ENCODE peak calls at places on chromosomes 1 and 21, in six cellular contexts. M, Q, P, K, W and C are unnamed samples.

GRCh38 chr1:45892068-45892785 is 88.8 kb downstream of the MAST2 start:
- DNase-seq in M (no peak), Q (no peak), P (no peak), K (peak; percentile 22), W (no peak), C (no peak)

GRCh38 chr1:152035406-152036315 is 1.1 kb downstream of the S100A11 start:
- DNase-seq in M (no peak), Q (no peak), P (no peak), K (no peak), W (peak; percentile 56), C (no peak)

GRCh38 chr1:91608876-91609275 is 108.2 kb downstream of the CDC7 start:
- DNase-seq in M (no peak), Q (no peak), P (no peak), K (no peak), W (no peak), C (no peak)

GRCh38 chr1:203039609-203040517 is 13.6 kb downstream of the PPFIA4 start:
- DNase-seq in M (no peak), Q (no peak), P (no peak), K (no peak), W (no peak), C (no peak)

GRCh38 chr1:218108034-218108433 is 177.1 kb upstream of the RRP15 start:
- DNase-seq in M (no peak), Q (no peak), P (no peak), K (no peak), W (no peak), C (no peak)

GRCh38 chr1:32939655-32940371 is 24.8 kb downstream of the RNF19B start:
- DNase-seq in M (no peak), Q (no peak), P (no peak), K (no peak), W (peak; percentile 61), C (no peak)

GRCh38 chr1:50735443-50735842 is 224.6 kb downstream of the FAF1 start:
- DNase-seq in M (no peak), Q (no peak), P (no peak), K (no peak), W (no peak), C (no peak)

GRCh38 chr1:109788695-109789521 is 25.2 kb upstream of the EPS8L3 start:
- DNase-seq in M (peak; percentile 30), Q (no peak), P (peak; percentile 5), K (no peak), W (peak; percentile 45), C (peak; percentile 74)

GRCh38 chr1:234260578-234260977 is 112.7 kb upstream of the COA6 start:
- DNase-seq in M (no peak), Q (no peak), P (no peak), K (no peak), W (no peak), C (no peak)

GRCh38 chr1:54151013-54151412 is 1.8 kb downstream of the CDCP2 start:
- DNase-seq in M (no peak), Q (no peak), P (no peak), K (no peak), W (no peak), C (peak; percentile 31)

GRCh38 chr1:109248797-109249629 is at the start of gene CELSR2:
- DNase-seq in M (no peak), Q (peak; percentile 46), P (no peak), K (peak; percentile 65), W (peak; percentile 80), C (peak; percentile 88)

GRCh38 chr1:92538413-92539061 is 51.8 kb upstream of the GFI1 start:
- DNase-seq in M (no peak), Q (no peak), P (no peak), K (no peak), W (no peak), C (no peak)

GRCh38 chr1:57986432-57986831 is 560.1 kb downstream of the OMA1 start:
- DNase-seq in M (no peak), Q (no peak), P (no peak), K (no peak), W (no peak), C (no peak)

GRCh38 chr1:94122201-94122970 is 1.4 kb upstream of the ABCA4 start:
- DNase-seq in M (no peak), Q (no peak), P (no peak), K (no peak), W (no peak), C (no peak)

GRCh38 chr1:112674440-112674985 is at the start of gene MOV10:
- DNase-seq in M (peak; percentile 76), Q (peak; percentile 43), P (no peak), K (peak; percentile 73), W (peak; percentile 85), C (peak; percentile 92)

GRCh38 chr1:82152356-82153281 is 351.9 kb downstream of the ADGRL2 start:
- DNase-seq in M (no peak), Q (no peak), P (no peak), K (no peak), W (no peak), C (no peak)

GRCh38 chr1:58813361-58813760 is 29.5 kb upstream of the JUN start:
- DNase-seq in M (no peak), Q (no peak), P (no peak), K (no peak), W (no peak), C (no peak)

GRCh38 chr21:41616063-41616591 is 108.2 kb upstream of the TMPRSS2 start:
- DNase-seq in M (no peak), Q (no peak), P (no peak), K (no peak), W (no peak), C (no peak)

GRCh38 chr21:36209626-36210171 is 53.1 kb downstream of the DOP1B start:
- DNase-seq in M (no peak), Q (peak; percentile 7), P (no peak), K (peak; percentile 73), W (peak; percentile 81), C (no peak)

GRCh38 chr1:30508651-30509050 is 214.7 kb downstream of the MATN1 start:
- DNase-seq in M (no peak), Q (no peak), P (no peak), K (no peak), W (no peak), C (no peak)

GRCh38 chr1:70146488-70146887 is 58.9 kb downstream of the LRRC40 start:
- DNase-seq in M (no peak), Q (no peak), P (no peak), K (no peak), W (no peak), C (no peak)

GRCh38 chr1:46804926-46805325 is 6.1 kb downstream of the CYP4B1 start:
- DNase-seq in M (no peak), Q (no peak), P (no peak), K (no peak), W (no peak), C (no peak)

GRCh38 chr1:78101514-78101913 is 55.7 kb downstream of the GIPC2 start:
- DNase-seq in M (no peak), Q (no peak), P (no peak), K (peak; percentile 64), W (no peak), C (no peak)

GRCh38 chr1:78104322-78104721 is 58.6 kb downstream of the GIPC2 start:
- DNase-seq in M (no peak), Q (no peak), P (no peak), K (no peak), W (no peak), C (no peak)

GRCh38 chr1:78101051-78101450 is 55.3 kb downstream of the GIPC2 start:
- DNase-seq in M (no peak), Q (no peak), P (no peak), K (no peak), W (no peak), C (no peak)

GRCh38 chr1:78102082-78102481 is 56.3 kb downstream of the GIPC2 start:
- DNase-seq in M (no peak), Q (no peak), P (no peak), K (no peak), W (no peak), C (no peak)

DNA sequence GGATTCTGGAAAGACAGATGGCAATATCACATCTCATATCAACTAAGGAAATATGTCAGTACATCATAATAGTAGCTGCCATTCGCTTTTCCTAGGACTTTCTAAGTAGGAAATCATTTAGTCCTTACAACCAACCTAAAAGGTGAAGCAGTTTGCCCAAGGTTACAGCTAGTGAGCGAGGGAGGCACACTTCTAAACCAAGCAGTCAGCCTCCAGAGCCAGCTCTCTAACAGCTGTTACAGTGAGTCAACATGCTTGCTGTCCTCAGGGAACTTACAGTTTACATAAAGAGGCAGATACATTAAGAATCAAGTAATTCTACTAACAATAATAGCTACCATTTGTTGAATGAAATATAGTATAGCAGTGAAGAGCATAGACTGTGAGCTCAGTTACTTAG is 57.1 kb downstream of the GIPC2 start:
- DNase-seq in M (no peak), Q (no peak), P (no peak), K (no peak), W (no peak), C (no peak)
- H3K27ac ChIP-seq in M (no peak overlapping the region), Q (no peak overlapping the region), P (peak overlapping the region; percentile 81), K (no peak overlapping the region), W (no peak overlapping the region), C (peak overlapping the region; percentile 68)

GRCh38 chr1:169108897-169109560 is 2.5 kb downstream of the ATP1B1 start:
- DNase-seq in M (no peak), Q (no peak), P (no peak), K (no peak), W (peak; percentile 73), C (no peak)
- TF ChIP-seq CTCF in M (peak; percentile 37), Q (no peak), P (no peak), K (peak; percentile 16), W (peak; percentile 75), C (peak; percentile 11)

GRCh38 chr1:18938707-18939070 is 17.8 kb downstream of the IFFO2 start:
- DNase-seq in M (no peak), Q (no peak), P (no peak), K (no peak), W (no peak), C (peak; percentile 53)

GRCh38 chr1:18936471-18936813 is 20.0 kb downstream of the IFFO2 start:
- DNase-seq in M (no peak), Q (no peak), P (no peak), K (no peak), W (no peak), C (no peak)

GRCh38 chr1:18937539-18937938 is 18.9 kb downstream of the IFFO2 start:
- DNase-seq in M (no peak), Q (no peak), P (no peak), K (no peak), W (no peak), C (no peak)

GRCh38 chr1:18938008-18938706 is 18.3 kb downstream of the IFFO2 start:
- DNase-seq in M (no peak), Q (no peak), P (no peak), K (no peak), W (no peak), C (peak; percentile 69)

DNA sequence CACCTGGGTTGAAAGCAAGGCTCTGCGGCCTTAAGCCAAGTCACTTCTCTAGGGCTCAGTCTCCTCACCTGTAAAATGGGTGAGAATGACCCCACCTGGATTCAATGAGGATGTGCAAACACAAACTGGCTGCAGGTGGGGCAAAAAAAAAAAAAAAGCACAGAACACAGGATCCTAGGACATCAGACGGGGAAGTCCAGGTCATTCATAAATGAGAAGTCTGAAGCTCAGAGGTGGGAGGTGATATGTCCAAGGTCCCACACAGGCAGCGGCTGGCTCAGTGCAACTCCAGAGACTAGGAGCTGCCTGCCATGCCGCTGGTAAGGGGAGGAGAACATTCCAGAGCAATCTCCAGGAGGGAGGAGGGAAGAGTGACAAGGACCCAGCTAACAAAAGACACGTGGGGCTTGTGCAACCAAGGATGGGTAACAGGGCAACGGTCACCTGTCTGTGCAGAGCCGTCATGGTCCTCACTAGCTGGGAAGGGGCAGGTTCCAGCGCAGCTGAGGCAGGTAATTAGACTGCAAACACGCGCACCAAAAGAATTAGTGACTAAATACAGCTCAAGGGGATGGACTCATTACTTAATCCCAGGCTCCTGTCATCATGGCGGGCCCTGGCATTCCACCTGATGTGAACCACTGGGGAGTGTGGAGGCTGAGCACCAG is 19.5 kb downstream of the IFFO2 start:
- DNase-seq in M (no peak), Q (no peak), P (no peak), K (no peak), W (no peak), C (peak; percentile 61)
- H3K4me1 ChIP-seq in M (peaks cover 8% of the 10 kb centered on the region), Q (peaks cover 57% of the 10 kb centered on the region), P (peaks cover 22% of the 10 kb centered on the region), K (peaks cover 77% of the 10 kb centered on the region), W (peaks cover 4% of the 10 kb centered on the region), C (peaks cover 80% of the 10 kb centered on the region)

GRCh38 chr1:197776348-197777082 is 1.2 kb upstream of the DENND1B start:
- DNase-seq in M (no peak), Q (peak; percentile 10), P (no peak), K (no peak), W (no peak), C (no peak)
- H3K27ac ChIP-seq in M (peak overlapping the region; percentile 95), Q (peak overlapping the region; percentile 61), P (peak overlapping the region; percentile 74), K (peak overlapping the region; percentile 91), W (peak overlapping the region; percentile 99), C (peak overlapping the region; percentile 94)